ENCODE peak calls at places on chromosomes 1 and 21, in five cellular contexts. M is K562, N is Caco-2, A is uterus, P is left ventricle myocardium inferior. R is an unnamed sample.

GRCh38 chr1:202805886-202806511 is 2.2 kb downstream of the KDM5B start:
- DNase-seq in M (no peak), N (no peak), A (no peak), P (no peak), R (no peak)

GRCh38 chr1:170929835-170930554 is 5.3 kb upstream of the MROH9 start:
- DNase-seq in M (peak; percentile 53), N (peak; percentile 50), A (peak; percentile 20), P (no peak), R (peak; percentile 63)

GRCh38 chr1:228964178-228964819 is 229.0 kb downstream of the RHOU start:
- DNase-seq in M (no peak), N (peak; percentile 71), A (peak; percentile 59), P (peak; percentile 57), R (no peak)

GRCh38 chr21:35045539-35046222 is 3.4 kb downstream of the RUNX1 start:
- DNase-seq in M (no peak), N (no peak), A (no peak), P (no peak), R (no peak)

GRCh38 chr1:153292740-153293479 is 19.8 kb downstream of the PGLYRP3 start:
- DNase-seq in M (no peak), N (no peak), A (no peak), P (no peak), R (no peak)

GRCh38 chr1:1013922-1014617 is 773 bp downstream of the ISG15 start:
- DNase-seq in M (no peak), N (no peak), A (no peak), P (no peak), R (no peak)

GRCh38 chr1:25906644-25907300 is 553 bp upstream of the STMN1 start:
- DNase-seq in M (peak; percentile 70), N (peak; percentile 24), A (peak; percentile 33), P (peak; percentile 16), R (no peak)

GRCh38 chr1:199054706-199055105 is 415.9 kb downstream of the PTPRC start:
- DNase-seq in M (no peak), N (no peak), A (no peak), P (no peak), R (no peak)

GRCh38 chr1:87141556-87141955 is 187.1 kb upstream of the LMO4 start:
- DNase-seq in M (no peak), N (no peak), A (no peak), P (no peak), R (no peak)

GRCh38 chr1:157532569-157532968 is 19.7 kb downstream of the FCRL5 start:
- DNase-seq in M (no peak), N (no peak), A (no peak), P (no peak), R (no peak)

GRCh38 chr1:20726107-20726911 is 6.2 kb downstream of the SH2D5 start:
- DNase-seq in M (no peak), N (no peak), A (no peak), P (no peak), R (no peak)

GRCh38 chr1:20695503-20695902 is 22.3 kb downstream of the KIF17 start:
- DNase-seq in M (no peak), N (no peak), A (no peak), P (no peak), R (no peak)

GRCh38 chr1:233543338-233544255 is 70.3 kb upstream of the KCNK1 start:
- DNase-seq in M (peak; percentile 55), N (no peak), A (peak; percentile 67), P (no peak), R (peak; percentile 52)

GRCh38 chr1:157117527-157118057 is 18.0 kb upstream of the ETV3L start:
- DNase-seq in M (no peak), N (no peak), A (no peak), P (no peak), R (no peak)

GRCh38 chr1:108598340-108598739 is 38.4 kb downstream of the EEIG2 start:
- DNase-seq in M (no peak), N (no peak), A (no peak), P (no peak), R (no peak)

GRCh38 chr1:220696863-220697231 is 6.7 kb downstream of the C1orf115 start:
- DNase-seq in M (no peak), N (no peak), A (no peak), P (no peak), R (no peak)

GRCh38 chr1:39301606-39302005 is 97.1 kb downstream of the MACF1 start:
- DNase-seq in M (no peak), N (no peak), A (no peak), P (no peak), R (no peak)

GRCh38 chr1:202656057-202656456 is 54.2 kb downstream of the SYT2 start:
- DNase-seq in M (peak; percentile 47), N (peak; percentile 59), A (no peak), P (no peak), R (no peak)

GRCh38 chr1:54937469-54937868 is 43.0 kb upstream of the TMEM61 start:
- DNase-seq in M (no peak), N (no peak), A (no peak), P (no peak), R (no peak)

GRCh38 chr1:111600886-111601386 is 18.7 kb upstream of the RAP1A start:
- DNase-seq in M (no peak), N (no peak), A (no peak), P (no peak), R (no peak)

GRCh38 chr21:33109574-33110339 is 39.8 kb downstream of the OLIG1 start:
- DNase-seq in M (no peak), N (peak; percentile 19), A (no peak), P (no peak), R (no peak)

GRCh38 chr1:27967884-27968466 is 8.2 kb downstream of the XKR8 start:
- DNase-seq in M (no peak), N (no peak), A (no peak), P (no peak), R (no peak)

GRCh38 chr1:53639251-53639721 is 99.7 kb downstream of the GLIS1 start:
- DNase-seq in M (no peak), N (peak; percentile 5), A (peak; percentile 9), P (no peak), R (no peak)

GRCh38 chr1:211711313-211711712 is 35.9 kb upstream of the NEK2 start:
- DNase-seq in M (no peak), N (no peak), A (no peak), P (no peak), R (no peak)

DNA sequence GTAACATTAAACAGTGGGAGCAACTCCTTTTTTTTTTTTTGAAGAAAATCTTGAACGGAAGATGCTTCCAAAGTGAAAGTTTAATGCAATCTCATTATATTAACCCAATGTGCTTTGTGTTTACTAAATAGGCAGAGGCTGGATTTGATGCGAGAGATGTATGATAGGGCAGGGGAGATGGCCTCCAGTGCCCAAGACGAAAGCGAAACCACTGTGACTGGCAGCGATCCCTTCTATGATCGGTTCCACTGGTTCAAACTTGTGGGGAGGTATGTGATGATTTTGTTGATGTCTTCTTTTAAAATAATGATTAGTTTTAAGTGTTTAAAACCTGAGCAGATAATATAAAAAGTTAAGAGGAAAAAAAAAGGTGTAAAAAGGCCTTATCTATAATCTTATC is 74.2 kb upstream of the PGD start:
- DNase-seq in M (no peak), N (no peak), A (no peak), P (no peak), R (no peak)
- H3K36me3 ChIP-seq in M (peaks cover 12% of the 10 kb centered on the region), N (peaks cover 2% of the 10 kb centered on the region), A (no peaks in the 10 kb centered on the region), P (peaks cover 58% of the 10 kb centered on the region), R (peaks cover 26% of the 10 kb centered on the region)

GRCh38 chr21:43306391-43306790 is 120.5 kb downstream of the SIK1 start:
- DNase-seq in M (no peak), N (no peak), A (no peak), P (peak; percentile 9), R (no peak)
- H3K4me1 ChIP-seq in M (peaks cover 24% of the 10 kb centered on the region), N (peaks cover 13% of the 10 kb centered on the region), A (no peaks in the 10 kb centered on the region), P (peaks cover 18% of the 10 kb centered on the region), R (peaks cover 29% of the 10 kb centered on the region)

GRCh38 chr1:147287133-147287865 is 44.8 kb downstream of the CHD1L start:
- DNase-seq in M (no peak), N (no peak), A (no peak), P (no peak), R (no peak)
- H3K36me3 ChIP-seq in M (peaks cover 99% of the 10 kb centered on the region), N (peaks cover 4% of the 10 kb centered on the region), A (no peaks in the 10 kb centered on the region), P (peaks cover 93% of the 10 kb centered on the region), R (peaks cover 100% of the 10 kb centered on the region)

GRCh38 chr1:162087118-162087517 is 17.6 kb downstream of the NOS1AP start:
- DNase-seq in M (no peak), N (no peak), A (no peak), P (no peak), R (no peak)
- H3K4me1 ChIP-seq in M (no peaks in the 10 kb centered on the region), N (peaks cover 8% of the 10 kb centered on the region), A (no peaks in the 10 kb centered on the region), P (no peaks in the 10 kb centered on the region), R (peaks cover 6% of the 10 kb centered on the region)